ENCODE peak calls at places on chromosome 21, in four cellular contexts. Q is substantia nigra; I is brain microvascular endothelial cell; A is stimulated activated CD4-positive, alpha-beta T cell treated with anti-CD3 and anti-CD28 coated beads, TNF-alpha, amount 100 ng/mL, for 4 hours. R is an unnamed sample.

GRCh38 chr21:38984982-38985422 is 179.3 kb downstream of the ETS2 start:
- DNase-seq in Q (no peak), I (no peak), A (no peak), R (no peak)

GRCh38 chr21:14120091-14120734 is 90.5 kb downstream of the LIPI start:
- DNase-seq in Q (peak; percentile 25), I (no peak), A (no peak), R (no peak)

GRCh38 chr21:16193758-16194606 is 464.2 kb downstream of the USP25 start:
- DNase-seq in Q (peak; percentile 71), I (peak; percentile 80), A (no peak), R (peak; percentile 45)

GRCh38 chr21:40386301-40386911 is 460.6 kb downstream of the DSCAM start:
- DNase-seq in Q (peak; percentile 21), I (no peak), A (peak; percentile 3), R (peak; percentile 34)

GRCh38 chr21:33703750-33704606 is 61.7 kb downstream of the ITSN1 start:
- DNase-seq in Q (no peak), I (no peak), A (no peak), R (no peak)

GRCh38 chr21:36059823-36060158 is 535 bp downstream of the SETD4 start:
- DNase-seq in Q (no peak), I (peak; percentile 39), A (no peak), R (peak; percentile 55)

GRCh38 chr21:41163086-41163485 is 4.9 kb upstream of the BACE2 start:
- DNase-seq in Q (no peak), I (no peak), A (no peak), R (no peak)

GRCh38 chr21:33754493-33754892 is 112.2 kb downstream of the ITSN1 start:
- DNase-seq in Q (no peak), I (no peak), A (no peak), R (no peak)

GRCh38 chr21:46557469-46557868 is 47.4 kb downstream of the S100B start:
- DNase-seq in Q (no peak), I (no peak), A (no peak), R (no peak)

GRCh38 chr21:39763282-39763970 is 18.4 kb downstream of the IGSF5 start:
- DNase-seq in Q (no peak), I (no peak), A (no peak), R (no peak)

GRCh38 chr21:31837613-31838390 is 35.0 kb upstream of the HUNK start:
- DNase-seq in Q (no peak), I (no peak), A (no peak), R (no peak)

GRCh38 chr21:15415541-15416261 is 314.1 kb upstream of the USP25 start:
- DNase-seq in Q (no peak), I (no peak), A (no peak), R (no peak)

GRCh38 chr21:45466330-45467220 is 61.6 kb downstream of the COL18A1 start:
- DNase-seq in Q (peak; percentile 16), I (no peak), A (no peak), R (no peak)

GRCh38 chr21:45420061-45420521 is 15.1 kb downstream of the COL18A1 start:
- DNase-seq in Q (no peak), I (no peak), A (no peak), R (no peak)

GRCh38 chr21:32826317-32827167 is 55.0 kb upstream of the PAXBP1 start:
- DNase-seq in Q (peak; percentile 16), I (peak; percentile 38), A (no peak), R (no peak)

GRCh38 chr21:39647476-39647875 is 34.7 kb downstream of the B3GALT5 start:
- DNase-seq in Q (no peak), I (peak; percentile 54), A (no peak), R (no peak)

GRCh38 chr21:33267250-33267649 is 1.1 kb downstream of the IL10RB start:
- DNase-seq in Q (no peak), I (no peak), A (no peak), R (no peak)

GRCh38 chr21:46421756-46422555 is 36.7 kb upstream of the DIP2A start:
- DNase-seq in Q (no peak), I (no peak), A (no peak), R (no peak)